ENCODE peak calls at places on chromosomes 13 and 19, in four cellular contexts. E is brain microvascular endothelial cell; M is EL; P is activated T-cell treated with anti-CD3 and anti-CD28 coated beads, Interleukin-2, amount 50 U/mL, for 72 hours. N is an unnamed sample.

GRCh38 chr19:55661826-55662225 is 7.0 kb downstream of the U2AF2 start:
- DNase-seq in E (no peak), M (no peak), P (no peak), N (no peak)

GRCh38 chr13:42970824-42971669 is 21.0 kb downstream of the EPSTI1 start:
- DNase-seq in E (peak; percentile 64), M (peak; percentile 78), P (peak; percentile 41), N (no peak)

GRCh38 chr13:46743191-46743590 is 53.8 kb downstream of the ESD start:
- DNase-seq in E (no peak), M (peak; percentile 61), P (no peak), N (no peak)

GRCh38 chr13:42656136-42656535 is 82.2 kb downstream of the TNFSF11 start:
- DNase-seq in E (no peak), M (no peak), P (no peak), N (no peak)

GRCh38 chr13:46721054-46721453 is 75.9 kb downstream of the ESD start:
- DNase-seq in E (peak; percentile 56), M (peak; percentile 49), P (peak; percentile 40), N (no peak)

GRCh38 chr13:59743195-59743594 is 420.5 kb downstream of the DIAPH3 start:
- DNase-seq in E (no peak), M (no peak), P (no peak), N (no peak)

GRCh38 chr19:45569619-45570421 is 14.8 kb downstream of the OPA3 start:
- DNase-seq in E (no peak), M (peak; percentile 48), P (peak; percentile 74), N (no peak)

GRCh38 chr13:91722267-91722884 is 324.0 kb downstream of the GPC5 start:
- DNase-seq in E (peak; percentile 15), M (no peak), P (no peak), N (no peak)

GRCh38 chr13:48783181-48783630 is 129.5 kb downstream of the CYSLTR2 start:
- DNase-seq in E (peak; percentile 99), M (peak; percentile 92), P (no peak), N (no peak)

GRCh38 chr13:38868870-38869269 is 121.8 kb downstream of the STOML3 start:
- DNase-seq in E (no peak), M (no peak), P (no peak), N (no peak)

GRCh38 chr13:51519839-51520238 is 64.4 kb upstream of the WDFY2 start:
- DNase-seq in E (no peak), M (peak; percentile 69), P (no peak), N (no peak)

GRCh38 chr13:80338781-80339577 is 1.9 kb downstream of the SPRY2 start:
- DNase-seq in E (peak; percentile 82), M (peak; percentile 83), P (peak; percentile 15), N (no peak)

GRCh38 chr13:46484561-46484960 is 68.4 kb upstream of the LRCH1 start:
- DNase-seq in E (no peak), M (no peak), P (no peak), N (no peak)

GRCh38 chr19:53873451-53874383 is 6.0 kb downstream of the MYADM start:
- DNase-seq in E (no peak), M (no peak), P (no peak), N (no peak)

GRCh38 chr13:77565635-77566034 is 30.1 kb downstream of the SCEL start:
- DNase-seq in E (peak; percentile 25), M (peak; percentile 26), P (no peak), N (no peak)

GRCh38 chr13:59877933-59878332 is 285.8 kb downstream of the DIAPH3 start:
- DNase-seq in E (no peak), M (peak; percentile 21), P (no peak), N (no peak)

GRCh38 chr13:112521073-112521685 is 66.8 kb downstream of the TUBGCP3 start:
- DNase-seq in E (no peak), M (no peak), P (no peak), N (no peak)

GRCh38 chr13:24087611-24088235 is 72.8 kb upstream of the SPATA13 start:
- DNase-seq in E (no peak), M (no peak), P (no peak), N (no peak)

GRCh38 chr19:55673465-55673864 is 1.6 kb upstream of the EPN1 start:
- DNase-seq in E (no peak), M (no peak), P (no peak), N (no peak)

GRCh38 chr13:26605845-26606244 is 48.4 kb downstream of the WASF3 start:
- DNase-seq in E (no peak), M (no peak), P (no peak), N (no peak)